ENCODE peak calls at places on chromosomes 2 and 18, in seven cellular contexts. One of them, this sample, is unnamed.

GRCh38 chr2:86221066-86221684 is 21.9 kb downstream of the MRPL35 start:
- DNase-seq in psoas muscle: no peak
- DNase-seq in T-helper 22 cell: no peak
- DNase-seq in NCI-H510A treated with DMSO at 0.1 percent for 48 hours: no peak
- DNase-seq in iPS-NIHi11: peak
- DNase-seq in activated T-helper 9 cell treated with anti-CD3 and anti-CD28 coated beads, Interleukin-2, amount 50 U/mL, for 16 hours: no peak
- DNase-seq in nucleus accumbens: peak
- DNase-seq in this sample: no peak

GRCh38 chr2:143700865-143701264 is 571.6 kb downstream of the ARHGAP15 start:
- DNase-seq in psoas muscle: no peak
- DNase-seq in T-helper 22 cell: no peak
- DNase-seq in NCI-H510A treated with DMSO at 0.1 percent for 48 hours: no peak
- DNase-seq in iPS-NIHi11: no peak
- DNase-seq in activated T-helper 9 cell treated with anti-CD3 and anti-CD28 coated beads, Interleukin-2, amount 50 U/mL, for 16 hours: no peak
- DNase-seq in nucleus accumbens: no peak
- DNase-seq in this sample: no peak

GRCh38 chr2:19574788-19575260 is 216.4 kb upstream of the OSR1 start:
- DNase-seq in psoas muscle: peak
- DNase-seq in T-helper 22 cell: no peak
- DNase-seq in NCI-H510A treated with DMSO at 0.1 percent for 48 hours: peak
- DNase-seq in iPS-NIHi11: no peak
- DNase-seq in activated T-helper 9 cell treated with anti-CD3 and anti-CD28 coated beads, Interleukin-2, amount 50 U/mL, for 16 hours: no peak
- DNase-seq in nucleus accumbens: no peak
- DNase-seq in this sample: peak

GRCh38 chr2:216109962-216110614 is 940 bp downstream of the XRCC5 start:
- DNase-seq in psoas muscle: no peak
- DNase-seq in T-helper 22 cell: no peak
- DNase-seq in NCI-H510A treated with DMSO at 0.1 percent for 48 hours: peak
- DNase-seq in iPS-NIHi11: no peak
- DNase-seq in activated T-helper 9 cell treated with anti-CD3 and anti-CD28 coated beads, Interleukin-2, amount 50 U/mL, for 16 hours: no peak
- DNase-seq in nucleus accumbens: no peak
- DNase-seq in this sample: no peak

GRCh38 chr2:25358249-25358815 is 16.6 kb upstream of the DNMT3A start:
- DNase-seq in psoas muscle: peak
- DNase-seq in T-helper 22 cell: no peak
- DNase-seq in NCI-H510A treated with DMSO at 0.1 percent for 48 hours: no peak
- DNase-seq in iPS-NIHi11: no peak
- DNase-seq in activated T-helper 9 cell treated with anti-CD3 and anti-CD28 coated beads, Interleukin-2, amount 50 U/mL, for 16 hours: no peak
- DNase-seq in nucleus accumbens: no peak
- DNase-seq in this sample: no peak

GRCh38 chr18:31399336-31400032 is 22.9 kb downstream of the DSG4 start:
- DNase-seq in psoas muscle: no peak
- DNase-seq in T-helper 22 cell: no peak
- DNase-seq in NCI-H510A treated with DMSO at 0.1 percent for 48 hours: no peak
- DNase-seq in iPS-NIHi11: no peak
- DNase-seq in activated T-helper 9 cell treated with anti-CD3 and anti-CD28 coated beads, Interleukin-2, amount 50 U/mL, for 16 hours: no peak
- DNase-seq in nucleus accumbens: no peak
- DNase-seq in this sample: no peak

GRCh38 chr2:88826399-88826798 is 134.9 kb downstream of the RPIA start:
- DNase-seq in psoas muscle: no peak
- DNase-seq in T-helper 22 cell: no peak
- DNase-seq in NCI-H510A treated with DMSO at 0.1 percent for 48 hours: no peak
- DNase-seq in iPS-NIHi11: no peak
- DNase-seq in activated T-helper 9 cell treated with anti-CD3 and anti-CD28 coated beads, Interleukin-2, amount 50 U/mL, for 16 hours: no peak
- DNase-seq in nucleus accumbens: no peak
- DNase-seq in this sample: no peak

GRCh38 chr2:40120021-40120420 is 331.9 kb downstream of the SLC8A1 start:
- DNase-seq in psoas muscle: no peak
- DNase-seq in T-helper 22 cell: no peak
- DNase-seq in NCI-H510A treated with DMSO at 0.1 percent for 48 hours: no peak
- DNase-seq in iPS-NIHi11: no peak
- DNase-seq in activated T-helper 9 cell treated with anti-CD3 and anti-CD28 coated beads, Interleukin-2, amount 50 U/mL, for 16 hours: no peak
- DNase-seq in nucleus accumbens: no peak
- DNase-seq in this sample: no peak

GRCh38 chr2:229164545-229165249 is 106.4 kb downstream of the PID1 start:
- DNase-seq in psoas muscle: no peak
- DNase-seq in T-helper 22 cell: no peak
- DNase-seq in NCI-H510A treated with DMSO at 0.1 percent for 48 hours: peak
- DNase-seq in iPS-NIHi11: no peak
- DNase-seq in activated T-helper 9 cell treated with anti-CD3 and anti-CD28 coated beads, Interleukin-2, amount 50 U/mL, for 16 hours: no peak
- DNase-seq in nucleus accumbens: no peak
- DNase-seq in this sample: no peak

GRCh38 chr2:48530033-48530804 is at the start of gene STON1:
- DNase-seq in psoas muscle: peak
- DNase-seq in T-helper 22 cell: peak
- DNase-seq in NCI-H510A treated with DMSO at 0.1 percent for 48 hours: no peak
- DNase-seq in iPS-NIHi11: peak
- DNase-seq in activated T-helper 9 cell treated with anti-CD3 and anti-CD28 coated beads, Interleukin-2, amount 50 U/mL, for 16 hours: peak
- DNase-seq in nucleus accumbens: peak
- DNase-seq in this sample: no peak

GRCh38 chr2:186349508-186349907 is 136.6 kb upstream of the ZC3H15 start:
- DNase-seq in psoas muscle: no peak
- DNase-seq in T-helper 22 cell: no peak
- DNase-seq in NCI-H510A treated with DMSO at 0.1 percent for 48 hours: no peak
- DNase-seq in iPS-NIHi11: no peak
- DNase-seq in activated T-helper 9 cell treated with anti-CD3 and anti-CD28 coated beads, Interleukin-2, amount 50 U/mL, for 16 hours: no peak
- DNase-seq in nucleus accumbens: no peak
- DNase-seq in this sample: no peak

GRCh38 chr18:32549248-32549842 is 78.7 kb upstream of the GAREM1 start:
- DNase-seq in psoas muscle: no peak
- DNase-seq in T-helper 22 cell: no peak
- DNase-seq in NCI-H510A treated with DMSO at 0.1 percent for 48 hours: peak
- DNase-seq in iPS-NIHi11: peak
- DNase-seq in activated T-helper 9 cell treated with anti-CD3 and anti-CD28 coated beads, Interleukin-2, amount 50 U/mL, for 16 hours: peak
- DNase-seq in nucleus accumbens: peak
- DNase-seq in this sample: peak

GRCh38 chr2:167484875-167485274 is 596.6 kb downstream of the XIRP2 start:
- DNase-seq in psoas muscle: no peak
- DNase-seq in T-helper 22 cell: no peak
- DNase-seq in NCI-H510A treated with DMSO at 0.1 percent for 48 hours: no peak
- DNase-seq in iPS-NIHi11: no peak
- DNase-seq in activated T-helper 9 cell treated with anti-CD3 and anti-CD28 coated beads, Interleukin-2, amount 50 U/mL, for 16 hours: no peak
- DNase-seq in nucleus accumbens: no peak
- DNase-seq in this sample: no peak

GRCh38 chr2:62685986-62686625 is 19.4 kb upstream of the EHBP1 start:
- DNase-seq in psoas muscle: no peak
- DNase-seq in T-helper 22 cell: no peak
- DNase-seq in NCI-H510A treated with DMSO at 0.1 percent for 48 hours: no peak
- DNase-seq in iPS-NIHi11: no peak
- DNase-seq in activated T-helper 9 cell treated with anti-CD3 and anti-CD28 coated beads, Interleukin-2, amount 50 U/mL, for 16 hours: no peak
- DNase-seq in nucleus accumbens: no peak
- DNase-seq in this sample: no peak

GRCh38 chr18:22840606-22841144 is 92.5 kb upstream of the RBBP8 start:
- DNase-seq in psoas muscle: no peak
- DNase-seq in T-helper 22 cell: no peak
- DNase-seq in NCI-H510A treated with DMSO at 0.1 percent for 48 hours: no peak
- DNase-seq in iPS-NIHi11: no peak
- DNase-seq in activated T-helper 9 cell treated with anti-CD3 and anti-CD28 coated beads, Interleukin-2, amount 50 U/mL, for 16 hours: no peak
- DNase-seq in nucleus accumbens: no peak
- DNase-seq in this sample: no peak

GRCh38 chr2:86372133-86372532 is 34.7 kb upstream of the REEP1 start:
- DNase-seq in psoas muscle: no peak
- DNase-seq in T-helper 22 cell: no peak
- DNase-seq in NCI-H510A treated with DMSO at 0.1 percent for 48 hours: no peak
- DNase-seq in iPS-NIHi11: no peak
- DNase-seq in activated T-helper 9 cell treated with anti-CD3 and anti-CD28 coated beads, Interleukin-2, amount 50 U/mL, for 16 hours: no peak
- DNase-seq in nucleus accumbens: no peak
- DNase-seq in this sample: no peak

GRCh38 chr18:47113796-47114540 is 36.3 kb downstream of the HDHD2 start:
- DNase-seq in psoas muscle: no peak
- DNase-seq in T-helper 22 cell: no peak
- DNase-seq in NCI-H510A treated with DMSO at 0.1 percent for 48 hours: no peak
- DNase-seq in iPS-NIHi11: peak
- DNase-seq in activated T-helper 9 cell treated with anti-CD3 and anti-CD28 coated beads, Interleukin-2, amount 50 U/mL, for 16 hours: no peak
- DNase-seq in nucleus accumbens: no peak
- DNase-seq in this sample: no peak

GRCh38 chr2:230861564-230862255 is 3.0 kb upstream of the ITM2C start:
- DNase-seq in psoas muscle: no peak
- DNase-seq in T-helper 22 cell: no peak
- DNase-seq in NCI-H510A treated with DMSO at 0.1 percent for 48 hours: peak
- DNase-seq in iPS-NIHi11: peak
- DNase-seq in activated T-helper 9 cell treated with anti-CD3 and anti-CD28 coated beads, Interleukin-2, amount 50 U/mL, for 16 hours: no peak
- DNase-seq in nucleus accumbens: no peak
- DNase-seq in this sample: peak

GRCh38 chr2:54058449-54058848 is 57.0 kb upstream of the ACYP2 start:
- DNase-seq in psoas muscle: no peak
- DNase-seq in T-helper 22 cell: no peak
- DNase-seq in NCI-H510A treated with DMSO at 0.1 percent for 48 hours: no peak
- DNase-seq in iPS-NIHi11: no peak
- DNase-seq in activated T-helper 9 cell treated with anti-CD3 and anti-CD28 coated beads, Interleukin-2, amount 50 U/mL, for 16 hours: no peak
- DNase-seq in nucleus accumbens: no peak
- DNase-seq in this sample: no peak

GRCh38 chr2:215066138-215066537 is 72.3 kb downstream of the ABCA12 start:
- DNase-seq in psoas muscle: no peak
- DNase-seq in T-helper 22 cell: no peak
- DNase-seq in NCI-H510A treated with DMSO at 0.1 percent for 48 hours: no peak
- DNase-seq in iPS-NIHi11: no peak
- DNase-seq in activated T-helper 9 cell treated with anti-CD3 and anti-CD28 coated beads, Interleukin-2, amount 50 U/mL, for 16 hours: no peak
- DNase-seq in nucleus accumbens: no peak
- DNase-seq in this sample: no peak

GRCh38 chr2:195458936-195459335 is 198.1 kb upstream of the SLC39A10 start:
- DNase-seq in psoas muscle: no peak
- DNase-seq in T-helper 22 cell: no peak
- DNase-seq in NCI-H510A treated with DMSO at 0.1 percent for 48 hours: no peak
- DNase-seq in iPS-NIHi11: no peak
- DNase-seq in activated T-helper 9 cell treated with anti-CD3 and anti-CD28 coated beads, Interleukin-2, amount 50 U/mL, for 16 hours: no peak
- DNase-seq in nucleus accumbens: no peak
- DNase-seq in this sample: no peak

GRCh38 chr2:197255550-197255949 is 55.0 kb downstream of the ANKRD44 start:
- DNase-seq in psoas muscle: peak
- DNase-seq in T-helper 22 cell: peak
- DNase-seq in NCI-H510A treated with DMSO at 0.1 percent for 48 hours: no peak
- DNase-seq in iPS-NIHi11: peak
- DNase-seq in activated T-helper 9 cell treated with anti-CD3 and anti-CD28 coated beads, Interleukin-2, amount 50 U/mL, for 16 hours: peak
- DNase-seq in nucleus accumbens: peak
- DNase-seq in this sample: peak

GRCh38 chr2:117931978-117932377 is 81.9 kb downstream of the CCDC93 start:
- DNase-seq in psoas muscle: no peak
- DNase-seq in T-helper 22 cell: no peak
- DNase-seq in NCI-H510A treated with DMSO at 0.1 percent for 48 hours: no peak
- DNase-seq in iPS-NIHi11: no peak
- DNase-seq in activated T-helper 9 cell treated with anti-CD3 and anti-CD28 coated beads, Interleukin-2, amount 50 U/mL, for 16 hours: no peak
- DNase-seq in nucleus accumbens: no peak
- DNase-seq in this sample: no peak

GRCh38 chr2:220219371-220219770 is 591.9 kb downstream of the SLC4A3 start:
- DNase-seq in psoas muscle: no peak
- DNase-seq in T-helper 22 cell: no peak
- DNase-seq in NCI-H510A treated with DMSO at 0.1 percent for 48 hours: peak
- DNase-seq in iPS-NIHi11: no peak
- DNase-seq in activated T-helper 9 cell treated with anti-CD3 and anti-CD28 coated beads, Interleukin-2, amount 50 U/mL, for 16 hours: no peak
- DNase-seq in nucleus accumbens: no peak
- DNase-seq in this sample: peak

GRCh38 chr18:23512641-23513040 is 9.3 kb downstream of the RMC1 start:
- DNase-seq in psoas muscle: no peak
- DNase-seq in T-helper 22 cell: no peak
- DNase-seq in NCI-H510A treated with DMSO at 0.1 percent for 48 hours: no peak
- DNase-seq in iPS-NIHi11: no peak
- DNase-seq in activated T-helper 9 cell treated with anti-CD3 and anti-CD28 coated beads, Interleukin-2, amount 50 U/mL, for 16 hours: no peak
- DNase-seq in nucleus accumbens: no peak
- DNase-seq in this sample: no peak

GRCh38 chr18:80109676-80110078 is 615 bp downstream of the ADNP2 start:
- DNase-seq in psoas muscle: peak
- DNase-seq in T-helper 22 cell: no peak
- DNase-seq in NCI-H510A treated with DMSO at 0.1 percent for 48 hours: peak
- DNase-seq in iPS-NIHi11: peak
- DNase-seq in activated T-helper 9 cell treated with anti-CD3 and anti-CD28 coated beads, Interleukin-2, amount 50 U/mL, for 16 hours: no peak
- DNase-seq in nucleus accumbens: peak
- DNase-seq in this sample: no peak

GRCh38 chr18:79869591-79870368 is 72.0 kb downstream of the KCNG2 start:
- DNase-seq in psoas muscle: no peak
- DNase-seq in T-helper 22 cell: no peak
- DNase-seq in NCI-H510A treated with DMSO at 0.1 percent for 48 hours: no peak
- DNase-seq in iPS-NIHi11: no peak
- DNase-seq in activated T-helper 9 cell treated with anti-CD3 and anti-CD28 coated beads, Interleukin-2, amount 50 U/mL, for 16 hours: no peak
- DNase-seq in nucleus accumbens: no peak
- DNase-seq in this sample: no peak

GRCh38 chr2:64905338-64906024 is 83.7 kb upstream of the SLC1A4 start:
- DNase-seq in psoas muscle: no peak
- DNase-seq in T-helper 22 cell: no peak
- DNase-seq in NCI-H510A treated with DMSO at 0.1 percent for 48 hours: no peak
- DNase-seq in iPS-NIHi11: no peak
- DNase-seq in activated T-helper 9 cell treated with anti-CD3 and anti-CD28 coated beads, Interleukin-2, amount 50 U/mL, for 16 hours: no peak
- DNase-seq in nucleus accumbens: no peak
- DNase-seq in this sample: no peak

This sample was measured in DMS153.